ENCODE peak calls at places on chromosomes 6 and 20, in eight cellular contexts. L, N, A, T, Q, J, K and Y are unnamed samples.

GRCh38 chr20:59014680-59015389 is 4.4 kb upstream of the TUBB1 start:
- DNase-seq in L (no peak), N (no peak), A (no peak), T (no peak), Q (no peak), J (no peak), K (no peak), Y (no peak)

GRCh38 chr6:80217799-80218198 is 111.3 kb downstream of the BCKDHB start:
- DNase-seq in L (no peak), N (no peak), A (no peak), T (no peak), Q (no peak), J (no peak), K (no peak), Y (no peak)

GRCh38 chr6:125577263-125577662 is 172.2 kb upstream of the HEY2 start:
- DNase-seq in L (no peak), N (no peak), A (no peak), T (no peak), Q (no peak), J (no peak), K (no peak), Y (no peak)

GRCh38 chr6:2956930-2957329 is 14.4 kb downstream of the SERPINB6 start:
- DNase-seq in L (no peak), N (peak; percentile 26), A (no peak), T (no peak), Q (no peak), J (no peak), K (no peak), Y (no peak)

GRCh38 chr20:10982692-10983091 is 308.9 kb upstream of the JAG1 start:
- DNase-seq in L (no peak), N (no peak), A (no peak), T (no peak), Q (no peak), J (no peak), K (peak; percentile 63), Y (peak; percentile 88)

GRCh38 chr6:168313371-168314028 is 6.1 kb downstream of the DACT2 start:
- DNase-seq in L (no peak), N (no peak), A (no peak), T (no peak), Q (no peak), J (no peak), K (no peak), Y (no peak)

GRCh38 chr6:50826803-50827202 is 8.1 kb downstream of the TFAP2B start:
- DNase-seq in L (no peak), N (no peak), A (no peak), T (no peak), Q (no peak), J (no peak), K (no peak), Y (no peak)

GRCh38 chr20:51237790-51238189 is 214.9 kb upstream of the KCNG1 start:
- DNase-seq in L (no peak), N (no peak), A (no peak), T (no peak), Q (no peak), J (no peak), K (no peak), Y (peak; percentile 14)

GRCh38 chr6:35710241-35710847 is 21.6 kb upstream of the FKBP5 start:
- DNase-seq in L (peak; percentile 39), N (peak; percentile 36), A (no peak), T (no peak), Q (no peak), J (no peak), K (no peak), Y (no peak)

GRCh38 chr20:45818239-45818638 is 5.8 kb downstream of the UBE2C start:
- DNase-seq in L (no peak), N (no peak), A (no peak), T (no peak), Q (no peak), J (peak; percentile 48), K (no peak), Y (no peak)

GRCh38 chr6:16669227-16669626 is 92.0 kb downstream of the ATXN1 start:
- DNase-seq in L (no peak), N (no peak), A (no peak), T (no peak), Q (peak; percentile 38), J (no peak), K (peak; percentile 54), Y (no peak)

GRCh38 chr6:41372526-41373366 is 37.3 kb downstream of the NCR2 start:
- DNase-seq in L (no peak), N (no peak), A (no peak), T (no peak), Q (no peak), J (no peak), K (no peak), Y (no peak)

GRCh38 chr6:69096681-69097080 is 461.6 kb downstream of the ADGRB3 start:
- DNase-seq in L (no peak), N (no peak), A (no peak), T (no peak), Q (no peak), J (no peak), K (no peak), Y (no peak)

GRCh38 chr6:153800580-153800979 is 238.5 kb upstream of the OPRM1 start:
- DNase-seq in L (no peak), N (no peak), A (no peak), T (no peak), Q (no peak), J (no peak), K (no peak), Y (no peak)

GRCh38 chr20:3658708-3659491 is 4.3 kb downstream of the GFRA4 start:
- DNase-seq in L (no peak), N (peak; percentile 18), A (no peak), T (no peak), Q (no peak), J (no peak), K (no peak), Y (no peak)

GRCh38 chr6:160028487-160029275 is 59.8 kb downstream of the IGF2R start:
- DNase-seq in L (no peak), N (no peak), A (no peak), T (no peak), Q (no peak), J (no peak), K (no peak), Y (no peak)

GRCh38 chr6:92864966-92865555 is 554.3 kb downstream of the EPHA7 start:
- DNase-seq in L (no peak), N (no peak), A (no peak), T (no peak), Q (no peak), J (no peak), K (no peak), Y (no peak)

GRCh38 chr6:38799529-38800184 is 84.5 kb downstream of the DNAH8 start:
- DNase-seq in L (no peak), N (no peak), A (no peak), T (no peak), Q (no peak), J (no peak), K (no peak), Y (no peak)

GRCh38 chr6:134551245-134551960 is 233.5 kb upstream of the SGK1 start:
- DNase-seq in L (no peak), N (no peak), A (no peak), T (no peak), Q (no peak), J (no peak), K (peak; percentile 38), Y (no peak)

GRCh38 chr6:107185570-107185969 is 70.3 kb upstream of the BEND3 start:
- DNase-seq in L (no peak), N (peak; percentile 50), A (peak; percentile 25), T (no peak), Q (no peak), J (no peak), K (peak; percentile 21), Y (no peak)

GRCh38 chr6:134223761-134224445 is 94.0 kb downstream of the SGK1 start:
- DNase-seq in L (no peak), N (no peak), A (no peak), T (no peak), Q (no peak), J (no peak), K (no peak), Y (no peak)

DNA sequence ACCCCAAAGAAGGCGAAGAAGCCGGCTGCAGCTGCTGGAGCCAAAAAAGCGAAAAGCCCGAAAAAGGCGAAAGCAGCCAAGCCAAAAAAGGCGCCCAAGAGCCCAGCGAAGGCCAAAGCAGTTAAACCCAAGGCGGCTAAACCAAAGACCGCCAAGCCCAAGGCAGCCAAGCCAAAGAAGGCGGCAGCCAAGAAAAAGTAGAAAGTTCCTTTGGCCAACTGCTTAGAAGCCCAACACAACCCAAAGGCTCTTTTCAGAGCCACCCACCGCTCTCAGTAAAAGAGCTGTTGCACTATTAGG is 69.6 kb downstream of the HFE start:
- DNase-seq in L (no peak), N (no peak), A (no peak), T (no peak), Q (no peak), J (no peak), K (no peak), Y (no peak)
- TF ChIP-seq POLR2A in L (no peak), N (no peak), A (no peak), T (no peak), Q (no peak), J (no peak), K (no peak), Y (no peak)

DNA sequence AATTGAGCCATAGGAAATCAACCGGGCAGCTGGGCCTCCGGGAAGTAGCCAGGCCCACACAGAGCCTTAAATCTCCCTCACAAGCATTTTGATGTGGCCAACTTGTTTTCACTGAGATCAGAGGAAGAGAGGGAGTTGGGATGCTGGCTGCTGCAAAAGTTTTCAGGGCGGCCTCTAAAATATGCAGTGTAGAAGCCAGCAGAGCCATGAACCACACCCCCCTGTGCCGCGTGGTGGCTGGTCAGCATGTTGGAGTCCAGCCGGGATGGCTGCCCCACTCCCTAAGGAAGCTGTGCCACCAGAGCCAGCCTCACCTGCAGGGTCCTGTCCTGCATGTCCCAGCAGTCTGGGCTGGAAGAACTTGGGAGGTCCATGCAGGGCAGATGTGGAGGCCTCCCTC is 167.4 kb downstream of the CDC5L start:
- DNase-seq in L (no peak), N (no peak), A (no peak), T (no peak), Q (no peak), J (no peak), K (no peak), Y (no peak)
- TF ChIP-seq CTCF in L (no peak), N (no peak), A (no peak), T (no peak), Q (no peak), J (no peak), K (no peak), Y (no peak)

DNA sequence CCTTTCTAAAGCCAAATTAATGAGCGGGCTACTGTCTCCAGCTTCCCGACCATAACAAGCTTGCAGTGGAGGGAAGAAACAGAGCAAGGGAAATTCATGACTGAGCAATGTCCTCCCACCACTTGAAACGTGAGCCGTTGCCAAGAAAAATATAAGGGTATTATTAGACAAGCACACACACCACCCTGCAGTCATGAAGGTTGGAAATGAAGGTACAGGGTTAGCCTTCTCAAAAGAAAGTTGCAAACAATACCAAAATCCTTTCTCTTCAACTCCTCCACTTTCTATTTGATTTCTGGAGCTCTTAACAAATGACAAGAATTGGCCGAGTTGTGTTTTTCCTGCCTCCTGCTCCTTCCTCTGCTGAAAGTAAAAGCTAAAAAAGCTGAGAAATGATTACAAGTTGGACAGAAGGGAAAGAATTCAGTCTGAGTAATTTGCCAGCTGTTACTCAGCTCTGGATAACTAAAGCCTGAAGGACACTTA is 151.1 kb upstream of the B3GAT2 start:
- DNase-seq in L (no peak), N (no peak), A (no peak), T (no peak), Q (peak; percentile 3), J (no peak), K (no peak), Y (peak; percentile 31)
- TF ChIP-seq POLR2A in L (no peak), N (no peak), A (no peak), T (no peak), Q (no peak), J (no peak), K (no peak), Y (no peak)

GRCh38 chr6:101741474-101742171 is 348.1 kb downstream of the GRIK2 start:
- DNase-seq in L (no peak), N (peak; percentile 63), A (no peak), T (no peak), Q (no peak), J (no peak), K (no peak), Y (no peak)
- TF ChIP-seq CTCF in L (no peak), N (no peak), A (no peak), T (no peak), Q (no peak), J (no peak), K (no peak), Y (no peak)